ENCODE peak calls at places on chromosome 1, in four cellular contexts. X is mesothelial cell of epicardium, E is T1000, K is AG10803. M is an unnamed sample.

GRCh38 chr1:89781494-89782126 is 39.2 kb upstream of the LRRC8D start:
- DNase-seq in X (no peak), E (no peak), K (no peak), M (no peak)

GRCh38 chr1:113169591-113169990 is 96.6 kb downstream of the LRIG2 start:
- DNase-seq in X (no peak), E (no peak), K (no peak), M (no peak)

GRCh38 chr1:216034506-216034905 is 388.7 kb downstream of the USH2A start:
- DNase-seq in X (no peak), E (no peak), K (no peak), M (no peak)

GRCh38 chr1:78536427-78536826 is 45.7 kb downstream of the PTGFR start:
- DNase-seq in X (no peak), E (no peak), K (peak), M (no peak)

GRCh38 chr1:7810395-7810794 is 26.3 kb downstream of the PER3 start:
- DNase-seq in X (no peak), E (peak), K (peak), M (no peak)

GRCh38 chr1:245396615-245397014 is 241.8 kb downstream of the KIF26B start:
- DNase-seq in X (no peak), E (no peak), K (peak), M (no peak)

GRCh38 chr1:177082855-177083741 is 81.4 kb downstream of the ASTN1 start:
- DNase-seq in X (no peak), E (no peak), K (peak), M (no peak)

GRCh38 chr1:18554597-18554996 is 73.9 kb downstream of the KLHDC7A start:
- DNase-seq in X (no peak), E (no peak), K (no peak), M (no peak)

GRCh38 chr1:229758101-229759036 is 132.3 kb downstream of the URB2 start:
- DNase-seq in X (no peak), E (no peak), K (peak), M (no peak)

GRCh38 chr1:230620666-230621065 is 21.6 kb upstream of the COG2 start:
- DNase-seq in X (no peak), E (no peak), K (no peak), M (no peak)

GRCh38 chr1:14615539-14616218 is 17.2 kb downstream of the KAZN start:
- DNase-seq in X (no peak), E (no peak), K (no peak), M (no peak)

GRCh38 chr1:47406966-47407365 is 9.1 kb upstream of the FOXE3 start:
- DNase-seq in X (no peak), E (no peak), K (no peak), M (no peak)

GRCh38 chr1:199752688-199753027 is 274.9 kb upstream of the NR5A2 start:
- DNase-seq in X (no peak), E (no peak), K (no peak), M (no peak)

GRCh38 chr1:246176126-246177024 is 330.7 kb downstream of the SMYD3 start:
- DNase-seq in X (no peak), E (no peak), K (no peak), M (no peak)

GRCh38 chr1:232993555-232993954 is 43.1 kb downstream of the NTPCR start:
- DNase-seq in X (no peak), E (no peak), K (no peak), M (no peak)

GRCh38 chr1:38420666-38421065 is 374.1 kb upstream of the POU3F1 start:
- DNase-seq in X (no peak), E (no peak), K (no peak), M (no peak)

GRCh38 chr1:9293512-9294439 is 1.1 kb downstream of the SPSB1 start:
- DNase-seq in X (peak), E (no peak), K (peak), M (no peak)

GRCh38 chr1:244226440-244226839 is 175.4 kb downstream of the ZBTB18 start:
- DNase-seq in X (no peak), E (peak), K (no peak), M (no peak)

GRCh38 chr1:190303501-190303900 is 174.2 kb downstream of the BRINP3 start:
- DNase-seq in X (no peak), E (no peak), K (no peak), M (no peak)

GRCh38 chr1:101769520-101769919 is 227.2 kb downstream of the OLFM3 start:
- DNase-seq in X (no peak), E (no peak), K (no peak), M (no peak)

GRCh38 chr1:81803423-81804103 is 2.8 kb downstream of the ADGRL2 start:
- DNase-seq in X (no peak), E (no peak), K (no peak), M (no peak)

GRCh38 chr1:163093579-163093978 is 24.4 kb downstream of the RGS4 start:
- DNase-seq in X (no peak), E (no peak), K (no peak), M (no peak)

GRCh38 chr1:7993593-7994479 is 32.3 kb downstream of the ERRFI1 start:
- DNase-seq in X (no peak), E (no peak), K (peak), M (no peak)

GRCh38 chr1:198929961-198930599 is 291.2 kb downstream of the PTPRC start:
- DNase-seq in X (no peak), E (no peak), K (peak), M (peak)

GRCh38 chr1:155287987-155288543 is 10.8 kb downstream of the HCN3 start:
- DNase-seq in X (no peak), E (no peak), K (no peak), M (no peak)

GRCh38 chr1:172781513-172782140 is 122.7 kb downstream of the FASLG start:
- DNase-seq in X (no peak), E (no peak), K (no peak), M (no peak)

GRCh38 chr1:46030876-46031660 is 101.4 kb downstream of the PIK3R3 start:
- DNase-seq in X (no peak), E (peak), K (no peak), M (no peak)

GRCh38 chr1:169044971-169045370 is 61.5 kb upstream of the ATP1B1 start:
- DNase-seq in X (no peak), E (no peak), K (no peak), M (peak)

GRCh38 chr1:7784492-7785071 is 491 bp downstream of the PER3 start:
- DNase-seq in X (no peak), E (no peak), K (peak), M (peak)

GRCh38 chr1:227563319-227564201 is at the start of gene ZNF678:
- DNase-seq in X (peak), E (peak), K (peak), M (peak)

GRCh38 chr1:47441450-47442106 is 3.7 kb downstream of the FOXD2 start:
- DNase-seq in X (no peak), E (no peak), K (no peak), M (no peak)

GRCh38 chr1:239247299-239247698 is 139.1 kb upstream of the CHRM3 start:
- DNase-seq in X (no peak), E (no peak), K (no peak), M (no peak)

GRCh38 chr1:11735854-11736745 is at the start of gene AGTRAP:
- DNase-seq in X (peak), E (peak), K (peak), M (peak)

GRCh38 chr1:184152944-184153343 is 101.4 kb downstream of the TSEN15 start:
- DNase-seq in X (no peak), E (no peak), K (no peak), M (no peak)

M was measured in pons.